ENCODE peak calls at places on chromosomes 1 and 21, in nine cellular contexts. M, Z, B, H, E, G, U, D and L are unnamed samples.

GRCh38 chr1:78340006-78340405 is 150.8 kb upstream of the PTGFR start:
- DNase-seq in H (peak; percentile 88), Z (no peak), M (no peak), U (no peak), G (no peak), D (peak; percentile 78), E (peak; percentile 57), B (no peak), L (peak; percentile 93)

GRCh38 chr1:109249654-109250401 is 489 bp downstream of the CELSR2 start:
- DNase-seq in Z (no peak), M (no peak), G (no peak), E (no peak), U (no peak), H (no peak), B (peak; percentile 52), D (no peak), L (no peak)

GRCh38 chr21:31802331-31802730 is 70.4 kb upstream of the SCAF4 start:
- DNase-seq in U (no peak), B (no peak), G (no peak), Z (no peak), E (no peak), M (no peak), H (no peak), D (no peak), L (no peak)

GRCh38 chr1:92585831-92586230 is 99.1 kb upstream of the GFI1 start:
- DNase-seq in H (no peak), Z (no peak), U (no peak), M (no peak), G (no peak), B (no peak), E (no peak), D (no peak), L (peak; percentile 11)

GRCh38 chr21:44262338-44263048 is 796 bp upstream of the DNMT3L start:
- DNase-seq in M (no peak), Z (no peak), H (no peak), B (no peak), G (no peak), E (no peak), U (no peak), D (no peak), L (no peak)

GRCh38 chr1:200998323-200998722 is 25.2 kb downstream of the KIF21B start:
- DNase-seq in D (no peak), E (no peak), U (no peak), H (no peak), Z (no peak), B (no peak), M (no peak), G (no peak), L (no peak)

GRCh38 chr1:179706339-179706941 is 36.7 kb upstream of the FAM163A start:
- DNase-seq in U (peak; percentile 59), M (peak; percentile 51), Z (peak; percentile 30), H (peak; percentile 67), E (peak; percentile 86), D (peak; percentile 64), B (no peak), G (peak; percentile 23), L (peak; percentile 64)

GRCh38 chr1:27519341-27520258 is 29.6 kb upstream of the WASF2 start:
- DNase-seq in Z (no peak), H (no peak), G (no peak), U (no peak), M (no peak), D (no peak), B (no peak), E (no peak), L (no peak)

GRCh38 chr1:24301395-24302175 is 17.6 kb upstream of the GRHL3 start:
- DNase-seq in Z (no peak), G (no peak), U (no peak), M (no peak), B (no peak), E (peak; percentile 48), H (no peak), D (peak; percentile 53), L (peak; percentile 67)

GRCh38 chr1:88998716-88999115 is 6.3 kb upstream of the KYAT3 start:
- DNase-seq in D (peak; percentile 67), G (peak; percentile 44), B (no peak), E (peak; percentile 81), M (peak; percentile 69), Z (no peak), H (peak; percentile 69), U (peak; percentile 72), L (peak; percentile 73)

GRCh38 chr1:115255154-115255553 is 82.9 kb downstream of the NGF start:
- DNase-seq in B (no peak), D (peak; percentile 87), G (no peak), Z (no peak), H (no peak), E (peak; percentile 52), U (no peak), M (no peak), L (peak; percentile 78)